ENCODE peak calls at places on chromosomes 13 and 19, in nine cellular contexts. A is NCI-H460; D is stimulated activated CD8-positive, alpha-beta memory T cell treated with anti-CD3 and anti-CD28 coated beads, Interleukin-4, amount 100 ng/mL, for 24 hours; Q is activated naive CD4-positive, alpha-beta T cell; U is RPMI7951; T is NCI-H187 treated with DMSO at 0.1 percent for 48 hours; P is BE2C; V is activated CD4-positive, alpha-beta T cell treated with anti-CD3 and anti-CD28 coated beads, Interleukin-2, amount 50 U/mL, for 1 hour; B is central memory CD4-positive, alpha-beta T cell. I is an unnamed sample.

GRCh38 chr19:32404213-32404938 is 1.2 kb upstream of the DPY19L3 start:
- DNase-seq in A (no peak), D (no peak), Q (no peak), U (no peak), T (no peak), P (no peak), V (no peak), B (no peak), I (no peak)

GRCh38 chr13:91153372-91153771 is 194.1 kb upstream of the MIR17HG start:
- DNase-seq in A (no peak), D (no peak), Q (no peak), U (no peak), T (no peak), P (no peak), V (no peak), B (no peak), I (no peak)

GRCh38 chr13:86653009-86653408 is 853.8 kb upstream of the SLITRK6 start:
- DNase-seq in A (no peak), D (no peak), Q (no peak), U (no peak), T (no peak), P (no peak), V (no peak), B (no peak), I (no peak)

GRCh38 chr19:28839455-28839854 is 373.5 kb downstream of the UQCRFS1 start:
- DNase-seq in A (no peak), D (no peak), Q (no peak), U (no peak), T (no peak), P (no peak), V (no peak), B (no peak), I (no peak)

GRCh38 chr19:44582581-44583265 is 30.6 kb upstream of the IGSF23 start:
- DNase-seq in A (no peak), D (no peak), Q (no peak), U (peak; percentile 30), T (no peak), P (peak; percentile 44), V (no peak), B (no peak), I (no peak)

GRCh38 chr19:34962945-34963530 is 991 bp downstream of the ZNF792 start:
- DNase-seq in A (no peak), D (no peak), Q (peak; percentile 5), U (no peak), T (no peak), P (peak; percentile 35), V (no peak), B (no peak), I (no peak)

GRCh38 chr13:23707674-23708073 is 137.5 kb downstream of the TNFRSF19 start:
- DNase-seq in A (peak; percentile 24), D (no peak), Q (no peak), U (peak; percentile 37), T (no peak), P (no peak), V (no peak), B (no peak), I (no peak)

GRCh38 chr13:33615436-33615835 is 202.5 kb upstream of the RFC3 start:
- DNase-seq in A (no peak), D (no peak), Q (no peak), U (no peak), T (no peak), P (peak; percentile 12), V (no peak), B (no peak), I (no peak)

GRCh38 chr13:61880576-61881283 is 465.1 kb upstream of the PCDH20 start:
- DNase-seq in A (peak; percentile 7), D (no peak), Q (no peak), U (no peak), T (no peak), P (peak; percentile 32), V (no peak), B (no peak), I (no peak)

GRCh38 chr13:40230833-40231266 is 435.6 kb downstream of the FOXO1 start:
- DNase-seq in A (no peak), D (no peak), Q (no peak), U (peak; percentile 62), T (no peak), P (no peak), V (no peak), B (no peak), I (no peak)

GRCh38 chr19:31179471-31179852 is 169.8 kb downstream of the TSHZ3 start:
- DNase-seq in A (no peak), D (no peak), Q (no peak), U (no peak), T (no peak), P (no peak), V (no peak), B (no peak), I (no peak)

GRCh38 chr19:2340496-2341246 is 12.2 kb downstream of the SPPL2B start:
- DNase-seq in A (no peak), D (no peak), Q (no peak), U (no peak), T (no peak), P (no peak), V (no peak), B (no peak), I (no peak)

GRCh38 chr19:16373539-16373938 is 48.9 kb downstream of the KLF2 start:
- DNase-seq in A (no peak), D (no peak), Q (no peak), U (peak; percentile 54), T (no peak), P (no peak), V (no peak), B (no peak), I (no peak)

GRCh38 chr13:62482351-62482750 is 1066.7 kb upstream of the PCDH20 start:
- DNase-seq in A (no peak), D (no peak), Q (no peak), U (no peak), T (no peak), P (no peak), V (no peak), B (no peak), I (no peak)

GRCh38 chr13:110280231-110280813 is 26.6 kb downstream of the COL4A1 start:
- DNase-seq in A (no peak), D (no peak), Q (no peak), U (peak; percentile 15), T (no peak), P (no peak), V (no peak), B (no peak), I (no peak)

GRCh38 chr13:34967851-34968562 is 25.9 kb downstream of the NBEA start:
- DNase-seq in A (no peak), D (no peak), Q (no peak), U (peak; percentile 14), T (no peak), P (no peak), V (no peak), B (no peak), I (peak; percentile 10)

GRCh38 chr13:52405767-52406494 is at the start of gene THSD1:
- DNase-seq in A (no peak), D (no peak), Q (no peak), U (peak; percentile 75), T (no peak), P (peak; percentile 40), V (peak; percentile 4), B (peak; percentile 3), I (no peak)

GRCh38 chr13:61486496-61486895 is 70.8 kb upstream of the PCDH20 start:
- DNase-seq in A (no peak), D (no peak), Q (no peak), U (no peak), T (no peak), P (no peak), V (no peak), B (no peak), I (no peak)

GRCh38 chr19:37981785-37982475 is 74.9 kb downstream of the SIPA1L3 start:
- DNase-seq in A (no peak), D (no peak), Q (no peak), U (peak; percentile 96), T (no peak), P (no peak), V (no peak), B (no peak), I (no peak)

GRCh38 chr13:51797664-51798488 is 6.1 kb downstream of the DHRS12 start:
- DNase-seq in A (peak; percentile 49), D (no peak), Q (peak; percentile 30), U (peak; percentile 32), T (peak; percentile 67), P (peak; percentile 73), V (peak; percentile 56), B (peak; percentile 64), I (peak; percentile 56)

GRCh38 chr13:112767506-112768471 is 78.0 kb downstream of the ATP11A start:
- DNase-seq in A (no peak), D (no peak), Q (no peak), U (no peak), T (no peak), P (no peak), V (no peak), B (no peak), I (no peak)

GRCh38 chr13:99031725-99032298 is 53.9 kb upstream of the DOCK9 start:
- DNase-seq in A (no peak), D (no peak), Q (no peak), U (no peak), T (no peak), P (no peak), V (no peak), B (no peak), I (no peak)

GRCh38 chr13:27607125-27607524 is 13.2 kb downstream of the LNX2 start:
- DNase-seq in A (peak; percentile 41), D (no peak), Q (no peak), U (peak; percentile 69), T (no peak), P (no peak), V (no peak), B (no peak), I (no peak)

GRCh38 chr19:47497073-47497766 is 13.2 kb upstream of the KPTN start:
- DNase-seq in A (no peak), D (no peak), Q (no peak), U (no peak), T (no peak), P (no peak), V (no peak), B (no peak), I (no peak)

GRCh38 chr19:46944918-46945628 is 74.6 kb upstream of the NPAS1 start:
- DNase-seq in A (no peak), D (no peak), Q (no peak), U (peak; percentile 85), T (peak; percentile 59), P (peak; percentile 40), V (no peak), B (no peak), I (no peak)